ENCODE peak calls at places on chromosomes 5 and 9, in five cellular contexts. N is tibial artery, X is body of pancreas, F is fibroblast of the aortic adventitia, E is HL-60. S is an unnamed sample.
A peak's percentile ranks its signal among the peaks of the same experiment; 100 is the strongest.

GRCh38 chr9:114037961-114038723 is 40.0 kb downstream of the AMBP start:
- DNase-seq in X (peak; percentile 2), E (no peak), N (peak; percentile 31), F (no peak), S (no peak)

GRCh38 chr9:1051286-1052118 is 1.3 kb downstream of the DMRT2 start:
- DNase-seq in E (peak; percentile 20), N (no peak), X (peak; percentile 77), F (no peak), S (peak; percentile 59)

GRCh38 chr5:37478495-37478894 is 99.4 kb downstream of the WDR70 start:
- DNase-seq in F (no peak), E (no peak), X (no peak), N (no peak), S (no peak)

GRCh38 chr5:16932401-16932800 is 3.7 kb downstream of the MYO10 start:
- DNase-seq in E (no peak), X (no peak), F (no peak), N (no peak), S (no peak)

GRCh38 chr9:115882911-115883310 is 270.7 kb upstream of the PAPPA start:
- DNase-seq in X (no peak), N (no peak), E (no peak), F (peak; percentile 41), S (peak; percentile 18)

GRCh38 chr9:80326105-80326504 is 754.3 kb downstream of the TLE4 start:
- DNase-seq in X (no peak), E (no peak), N (no peak), F (no peak), S (no peak)

GRCh38 chr9:86965627-86966395 is 18.5 kb upstream of the GAS1 start:
- DNase-seq in N (no peak), X (no peak), F (peak; percentile 86), E (no peak), S (no peak)

GRCh38 chr5:4643190-4643589 is 496.9 kb upstream of the ADAMTS16 start:
- DNase-seq in F (no peak), X (no peak), E (no peak), N (no peak), S (no peak)

GRCh38 chr5:181153814-181154213 is 6.4 kb downstream of the OR2V2 start:
- DNase-seq in F (no peak), N (no peak), X (no peak), E (no peak), S (no peak)

GRCh38 chr5:73447234-73448071 is 1.1 kb downstream of the FOXD1 start:
- DNase-seq in N (no peak), E (peak; percentile 31), F (peak; percentile 67), X (peak; percentile 17), S (no peak)

GRCh38 chr9:129514497-129514867 is 106.4 kb downstream of the C9orf50 start:
- DNase-seq in N (no peak), E (no peak), F (no peak), X (no peak), S (no peak)

GRCh38 chr5:6525910-6526309 is 77.3 kb downstream of the UBE2QL1 start:
- DNase-seq in X (peak; percentile 66), F (no peak), N (no peak), E (no peak), S (no peak)

GRCh38 chr9:10331157-10331556 is 281.6 kb downstream of the PTPRD start:
- DNase-seq in X (no peak), F (no peak), E (no peak), N (no peak), S (no peak)

GRCh38 chr9:12908910-12909309 is 134.1 kb downstream of the LURAP1L start:
- DNase-seq in F (no peak), N (no peak), X (no peak), E (no peak), S (no peak)

GRCh38 chr9:116209406-116210116 is 56.0 kb downstream of the PAPPA start:
- DNase-seq in F (no peak), N (no peak), E (no peak), X (no peak), S (no peak)

GRCh38 chr5:81233080-81233634 is at the start of gene CKMT2:
- DNase-seq in F (peak; percentile 24), N (peak; percentile 94), X (peak; percentile 90), E (no peak), S (peak; percentile 41)

GRCh38 chr9:123739902-123740301 is 190.0 kb downstream of the DENND1A start:
- DNase-seq in F (no peak), X (no peak), N (no peak), E (no peak), S (no peak)

GRCh38 chr5:11797132-11797531 is 107.1 kb downstream of the CTNND2 start:
- DNase-seq in F (no peak), X (peak; percentile 15), N (no peak), E (no peak), S (no peak)

GRCh38 chr5:98907951-98908350 is 20.9 kb downstream of the CHD1 start:
- DNase-seq in N (no peak), F (no peak), E (no peak), X (no peak), S (no peak)

GRCh38 chr5:24141046-24141445 is 503.7 kb downstream of the CDH10 start:
- DNase-seq in X (no peak), F (peak; percentile 7), N (no peak), E (no peak), S (peak; percentile 6)

GRCh38 chr9:109910616-109911568 is 130.9 kb downstream of the PALM2AKAP2 start:
- DNase-seq in N (no peak), X (no peak), E (no peak), F (peak; percentile 82), S (peak; percentile 72)

GRCh38 chr5:60959156-60959555 is 14.2 kb downstream of the NDUFAF2 start:
- DNase-seq in E (no peak), N (no peak), X (no peak), F (peak; percentile 70), S (no peak)
- TF ChIP-seq CTCF in E (no peak), N (peak; percentile 36), X (no peak), F (peak; percentile 30), S (no peak)

DNA sequence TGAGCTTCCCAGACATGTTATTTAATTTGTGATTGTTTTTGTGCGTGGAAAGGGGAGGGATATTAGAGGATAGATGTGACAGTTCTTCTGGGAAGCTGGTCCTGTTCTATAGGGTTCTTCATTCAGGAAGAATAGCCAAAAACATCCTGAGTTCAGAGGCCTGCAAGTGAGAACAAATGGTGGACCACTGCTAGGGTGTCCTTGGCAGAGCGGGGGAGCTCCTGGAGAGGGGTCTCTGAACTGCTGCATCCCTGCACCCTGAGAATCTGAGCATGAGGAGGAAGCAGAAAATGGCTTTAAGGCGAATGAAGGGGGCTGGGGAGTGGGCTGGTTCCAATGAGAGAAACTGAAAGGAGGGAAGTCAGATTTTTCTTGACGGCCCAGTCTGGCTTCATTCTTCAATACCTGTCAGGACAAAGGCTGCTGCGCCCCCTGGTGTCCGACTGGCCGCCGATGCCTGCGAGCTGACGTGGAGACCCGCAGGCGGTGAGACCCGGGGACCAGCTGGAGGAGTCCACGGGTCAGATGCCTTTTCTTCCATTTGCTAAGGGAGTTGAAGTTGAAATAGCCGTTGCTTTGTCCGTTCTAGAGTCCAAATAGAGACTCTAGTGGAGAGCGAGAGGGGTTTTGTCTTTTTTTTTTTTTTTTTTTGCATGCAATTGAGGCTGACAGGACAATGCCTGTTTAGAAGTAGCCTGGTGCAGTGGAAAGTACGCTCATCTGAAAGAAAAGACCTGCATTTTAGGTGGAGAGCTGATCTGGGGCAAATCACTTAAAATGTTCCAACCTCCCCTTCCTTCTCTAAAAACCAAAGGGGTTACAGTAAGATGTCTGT is 39.5 kb upstream of the NFIB start:
- DNase-seq in F (peak; percentile 87), X (peak; percentile 97), E (peak; percentile 48), N (peak; percentile 96), S (peak; percentile 89)
- H3K4me3 ChIP-seq in F (peak overlapping the region; percentile 40), X (no peak overlapping the region), E (no peak overlapping the region), N (peak overlapping the region; percentile 14), S (no peak overlapping the region)

GRCh38 chr5:141234109-141234508 is 11.0 kb downstream of the PCDHB14 start:
- DNase-seq in N (no peak), F (peak; percentile 12), E (no peak), X (peak; percentile 46), S (no peak)
- TF ChIP-seq CTCF in N (no peak), F (peak; percentile 15), E (no peak), X (no peak), S (no peak)

DNA sequence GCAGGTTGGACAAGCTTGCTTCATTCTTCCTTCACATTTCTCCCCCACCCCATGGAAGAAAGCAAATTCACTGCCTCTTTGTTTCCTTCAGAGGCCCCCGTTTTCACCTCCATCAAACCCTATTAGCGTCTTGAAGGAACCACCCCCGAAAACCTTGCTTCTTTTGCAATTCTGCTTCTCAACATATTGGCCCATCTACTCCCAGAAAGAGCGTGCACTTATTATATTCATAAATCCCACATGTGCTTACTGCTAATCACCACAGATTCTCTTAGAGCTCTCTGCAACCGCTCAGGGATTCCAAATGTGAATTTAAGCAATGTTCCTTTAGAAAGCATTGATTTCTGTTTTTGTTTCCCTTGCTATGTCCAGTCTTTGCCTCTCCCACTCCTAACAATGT is 1.1 kb downstream of the F2RL2 start:
- DNase-seq in F (no peak), X (no peak), E (no peak), N (no peak), S (no peak)
- H3K4me3 ChIP-seq in F (no peak overlapping the region), X (no peak overlapping the region), E (no peak overlapping the region), N (no peak overlapping the region), S (peak overlapping the region; percentile 43)

GRCh38 chr9:134466869-134467616 is 140.8 kb downstream of the RXRA start:
- DNase-seq in N (no peak), F (no peak), E (no peak), X (no peak), S (no peak)
- TF ChIP-seq CTCF in N (no peak), F (no peak), E (no peak), X (no peak), S (no peak)

DNA sequence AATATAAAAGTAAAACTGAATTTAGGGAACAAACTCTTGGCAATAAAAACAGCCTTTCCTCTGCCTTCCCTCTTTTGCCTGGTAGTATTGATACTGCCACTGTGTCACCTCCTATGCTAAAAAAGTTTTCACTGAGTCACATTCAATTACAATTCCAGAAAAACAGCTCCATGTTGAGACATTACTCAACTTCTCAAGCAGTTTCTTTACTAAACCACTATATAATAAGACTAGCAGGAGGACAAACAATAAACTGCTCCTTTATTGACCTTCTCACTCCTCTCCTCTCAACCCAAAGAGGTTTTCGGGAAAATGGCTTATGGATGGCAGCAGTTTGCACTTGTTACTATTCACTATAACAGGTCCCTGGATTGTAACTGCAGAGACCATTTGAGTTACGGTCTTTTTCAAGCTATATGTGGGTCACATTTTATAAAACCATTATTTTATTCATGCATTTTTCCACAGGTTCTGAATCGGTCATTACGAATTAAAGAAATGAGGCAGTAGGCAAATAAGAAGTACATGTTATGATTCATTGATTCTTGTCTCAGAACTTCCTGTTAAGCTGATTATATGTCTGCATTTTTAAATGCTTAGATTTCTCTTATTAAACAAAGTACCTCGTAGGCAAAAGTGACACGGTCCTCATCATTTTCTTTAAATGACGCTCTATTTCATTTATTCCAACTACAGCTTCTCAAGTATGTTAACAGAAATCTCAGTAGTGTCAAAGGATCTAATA is 2.1 kb downstream of the ZDHHC21 start:
- DNase-seq in E (no peak), F (no peak), X (no peak), N (no peak), S (no peak)
- H3K4me3 ChIP-seq in E (no peak overlapping the region), F (no peak overlapping the region), X (no peak overlapping the region), N (no peak overlapping the region), S (no peak overlapping the region)

DNA sequence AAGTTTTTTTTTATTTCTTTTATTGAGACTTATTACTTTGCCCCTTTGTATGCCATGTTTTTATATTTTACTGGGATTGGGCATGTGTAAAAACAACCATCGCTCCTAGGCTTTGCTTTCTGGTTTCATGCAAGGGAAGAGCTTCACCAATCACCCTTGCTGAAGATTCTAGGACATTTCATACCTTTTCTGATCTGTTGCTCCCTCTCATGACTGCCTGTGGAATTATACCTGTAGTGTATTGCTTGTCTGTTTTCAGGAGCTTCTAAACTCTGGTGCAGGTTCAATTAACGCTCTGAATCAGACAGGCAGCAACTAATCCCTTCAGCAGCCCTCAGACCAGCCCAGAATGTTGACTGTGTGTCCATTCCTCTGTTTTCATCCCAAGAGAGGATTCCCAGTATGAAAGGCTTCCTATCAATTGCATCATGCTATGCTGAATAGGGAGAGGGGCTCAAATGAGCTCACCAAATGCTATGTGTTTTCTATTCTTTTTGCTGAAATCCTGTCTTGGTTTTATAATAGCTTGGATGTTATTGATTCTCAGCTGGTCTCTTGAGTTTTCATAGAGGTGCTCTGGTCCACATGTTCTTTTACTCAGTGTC is 572.9 kb upstream of the CDH6 start:
- DNase-seq in N (no peak), F (no peak), X (no peak), E (no peak), S (no peak)
- TF ChIP-seq CTCF in N (no peak), F (no peak), X (no peak), E (no peak), S (no peak)